ENCODE peak calls at places on chromosomes 7 and 10, in ten cellular contexts. P is naive thymus-derived CD4-positive, alpha-beta T cell; C is PC-3; Y is PC-9; N is vagina; D is pancreas; H is spleen; K is heart left ventricle; O is A549; T is IMR-90. B is an unnamed sample. For H3K4me1, the result is how much of the 10 kb centered on the place peaks cover.

GRCh38 chr7:91634485-91635177 is 245.9 kb downstream of the MTERF1 start:
- DNase-seq in T (no peak), P (no peak), H (no peak), K (no peak), Y (no peak), O (no peak), N (no peak), D (no peak), C (peak), B (no peak)

GRCh38 chr10:103780242-103781149 is 74.9 kb downstream of the SH3PXD2A start:
- DNase-seq in Y (no peak), N (no peak), T (no peak), O (no peak), P (no peak), K (no peak), D (no peak), C (no peak), H (no peak), B (no peak)

GRCh38 chr7:106542550-106543220 is 118.3 kb downstream of the CCDC71L start:
- DNase-seq in C (peak), D (no peak), H (no peak), T (peak), K (peak), Y (peak), N (no peak), O (peak), P (no peak), B (peak)

GRCh38 chr10:94320285-94320914 is 42.3 kb downstream of the NOC3L start:
- DNase-seq in D (peak), K (peak), C (peak), Y (peak), N (no peak), O (peak), P (peak), T (peak), H (peak), B (peak)

GRCh38 chr7:2560175-2560695 is 1.5 kb downstream of the IQCE start:
- DNase-seq in O (no peak), C (peak), H (peak), N (no peak), D (no peak), P (no peak), T (no peak), K (no peak), Y (no peak), B (no peak)

GRCh38 chr10:133100706-133101463 is 13.2 kb downstream of the ADGRA1 start:
- DNase-seq in N (no peak), C (no peak), D (peak), T (no peak), K (no peak), P (no peak), Y (peak), H (no peak), O (peak), B (peak)

GRCh38 chr10:55224007-55224781 is 423.2 kb upstream of the PCDH15 start:
- DNase-seq in Y (no peak), C (no peak), H (no peak), D (no peak), T (no peak), P (no peak), N (no peak), K (no peak), O (no peak), B (no peak)

GRCh38 chr7:2012044-2012900 is 220.5 kb downstream of the MAD1L1 start:
- DNase-seq in K (no peak), P (no peak), H (peak), T (no peak), D (peak), O (no peak), N (no peak), Y (no peak), C (no peak), B (no peak)

GRCh38 chr7:142800103-142800502 is 29.3 kb downstream of the PRSS2 start:
- DNase-seq in P (no peak), D (no peak), H (no peak), N (no peak), O (no peak), Y (no peak), T (no peak), C (no peak), K (no peak), B (no peak)

GRCh38 chr7:17623546-17624185 is 316.6 kb downstream of the SNX13 start:
- DNase-seq in P (no peak), K (no peak), O (peak), C (no peak), N (no peak), H (no peak), D (no peak), Y (no peak), T (peak), B (no peak)

GRCh38 chr7:125316451-125316850 is 386.8 kb upstream of the POT1 start:
- DNase-seq in Y (peak), K (no peak), T (no peak), O (peak), C (peak), H (no peak), P (no peak), D (no peak), N (no peak), B (peak)

GRCh38 chr10:91579351-91579985 is 53.4 kb downstream of the PPP1R3C start:
- DNase-seq in H (no peak), K (no peak), O (no peak), N (no peak), D (no peak), Y (no peak), T (peak), C (no peak), P (no peak), B (no peak)

GRCh38 chr10:34275626-34276025 is 539.5 kb downstream of the PARD3 start:
- DNase-seq in N (no peak), H (no peak), K (no peak), D (no peak), T (no peak), O (no peak), C (no peak), Y (no peak), P (no peak), B (no peak)

GRCh38 chr10:72509206-72509799 is 116.6 kb downstream of the MICU1 start:
- DNase-seq in O (no peak), P (no peak), D (no peak), K (no peak), H (no peak), C (peak), T (peak), N (no peak), Y (no peak), B (no peak)

GRCh38 chr10:132459252-132460028 is 62.4 kb downstream of the PWWP2B start:
- DNase-seq in K (no peak), P (no peak), T (no peak), D (peak), H (peak), O (no peak), N (no peak), Y (no peak), C (no peak), B (peak)

GRCh38 chr10:46556515-46557318 is at the start of gene GPRIN2:
- DNase-seq in Y (peak), H (peak), K (peak), T (no peak), N (no peak), D (peak), C (peak), O (no peak), P (peak), B (peak)

GRCh38 chr10:132539894-132540293 is 2.3 kb downstream of the INPP5A start:
- DNase-seq in P (no peak), N (no peak), H (no peak), T (peak), C (peak), O (no peak), K (no peak), Y (no peak), D (no peak), B (no peak)

GRCh38 chr10:91590142-91590903 is 42.5 kb downstream of the PPP1R3C start:
- DNase-seq in O (peak), H (no peak), T (peak), D (peak), P (no peak), K (peak), C (peak), N (no peak), Y (peak), B (peak)

GRCh38 chr7:107046511-107047259 is 2.2 kb downstream of the PRKAR2B start:
- DNase-seq in C (peak), D (no peak), K (no peak), T (no peak), N (no peak), O (no peak), P (no peak), Y (no peak), H (no peak), B (no peak)

GRCh38 chr10:665579-666091 is 23.8 kb downstream of the DIP2C start:
- DNase-seq in O (no peak), H (no peak), K (no peak), C (no peak), D (no peak), T (peak), N (no peak), P (no peak), Y (no peak), B (no peak)

GRCh38 chr10:22647244-22647643 is 67.1 kb downstream of the PIP4K2A start:
- DNase-seq in C (no peak), N (no peak), O (no peak), K (no peak), H (no peak), T (no peak), Y (no peak), P (no peak), D (no peak), B (no peak)

GRCh38 chr7:116772423-116772852 is 89.9 kb upstream of the CAPZA2 start:
- DNase-seq in Y (no peak), K (no peak), T (peak), H (no peak), P (no peak), N (no peak), C (peak), D (no peak), O (peak), B (no peak)

GRCh38 chr7:138872576-138872975 is 74.6 kb upstream of the ATP6V0A4 start:
- DNase-seq in K (no peak), O (peak), N (no peak), D (no peak), H (no peak), C (peak), T (no peak), Y (peak), P (no peak), B (no peak)

GRCh38 chr7:150951181-150951520 is 27.0 kb downstream of the KCNH2 start:
- DNase-seq in O (no peak), N (no peak), T (no peak), H (no peak), Y (no peak), C (no peak), K (no peak), D (no peak), P (no peak), B (no peak)
- H3K4me1 ChIP-seq in O (under half), N (under half), T (under half), H (under half), Y (under half), C (under half), K (under half), D (under half), P (under half), B (under half)

DNA sequence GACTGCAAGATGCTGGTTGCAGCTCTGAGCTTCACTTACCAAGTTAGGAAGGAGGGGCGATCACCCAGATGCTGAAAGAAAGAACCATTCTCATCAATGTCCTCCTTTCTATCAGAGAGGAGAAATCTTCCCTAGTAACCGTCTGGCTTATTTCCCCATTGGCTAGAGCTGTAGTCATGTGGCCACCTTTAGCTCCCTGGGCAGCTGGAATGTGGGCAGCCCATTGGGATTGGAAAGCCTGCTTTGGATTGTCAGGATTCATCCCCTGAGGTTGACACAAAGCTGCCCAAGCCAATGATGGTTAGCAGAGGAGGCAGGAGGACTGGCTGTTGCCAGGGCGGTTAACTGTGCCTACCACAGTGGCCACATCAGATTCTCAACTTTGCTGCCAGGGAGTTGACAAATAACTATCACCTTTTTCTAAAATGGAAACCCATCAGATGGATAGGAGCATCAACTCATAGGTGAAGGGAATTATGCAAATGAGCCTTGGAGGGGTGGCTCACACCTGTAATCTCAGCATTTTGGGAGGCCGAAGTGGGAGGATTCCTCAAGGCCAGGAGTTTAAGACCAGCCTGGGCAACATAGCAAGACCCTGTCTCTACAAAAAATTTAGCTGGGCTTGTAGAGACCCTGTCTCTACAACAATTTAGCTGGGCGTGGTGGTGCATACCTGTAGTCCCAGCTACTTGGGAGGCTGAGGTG is 206.4 kb upstream of the GALNT17 start:
- DNase-seq in P (no peak), O (no peak), T (no peak), K (no peak), N (no peak), C (no peak), H (no peak), D (no peak), Y (no peak), B (no peak)
- H3K4me1 ChIP-seq in P (under half), O (under half), T (under half), K (under half), N (under half), C (under half), H (under half), D (under half), Y (under half), B (under half)

GRCh38 chr7:131627589-131628212 is 71.3 kb upstream of the PODXL start:
- DNase-seq in N (no peak), O (no peak), P (no peak), K (no peak), C (no peak), D (no peak), Y (no peak), T (no peak), H (no peak), B (no peak)
- H3K4me1 ChIP-seq in N (under half), O (half or more), P (under half), K (half or more), C (half or more), D (under half), Y (half or more), T (under half), H (under half), B (under half)

GRCh38 chr10:75226656-75227055 is 9.1 kb downstream of the COMTD1 start:
- DNase-seq in N (no peak), C (no peak), H (no peak), T (no peak), O (no peak), K (no peak), Y (no peak), P (no peak), D (no peak), B (no peak)
- H3K4me1 ChIP-seq in N (half or more), C (under half), H (half or more), T (under half), O (half or more), K (half or more), Y (half or more), P (under half), D (under half), B (half or more)

GRCh38 chr10:77631241-77631640 is 6.4 kb downstream of the KCNMA1 start:
- DNase-seq in H (no peak), C (no peak), D (no peak), T (no peak), P (no peak), O (no peak), Y (no peak), K (no peak), N (no peak), B (no peak)
- H3K4me1 ChIP-seq in H (under half), C (half or more), D (under half), T (under half), P (under half), O (under half), Y (under half), K (under half), N (under half), B (under half)

DNA sequence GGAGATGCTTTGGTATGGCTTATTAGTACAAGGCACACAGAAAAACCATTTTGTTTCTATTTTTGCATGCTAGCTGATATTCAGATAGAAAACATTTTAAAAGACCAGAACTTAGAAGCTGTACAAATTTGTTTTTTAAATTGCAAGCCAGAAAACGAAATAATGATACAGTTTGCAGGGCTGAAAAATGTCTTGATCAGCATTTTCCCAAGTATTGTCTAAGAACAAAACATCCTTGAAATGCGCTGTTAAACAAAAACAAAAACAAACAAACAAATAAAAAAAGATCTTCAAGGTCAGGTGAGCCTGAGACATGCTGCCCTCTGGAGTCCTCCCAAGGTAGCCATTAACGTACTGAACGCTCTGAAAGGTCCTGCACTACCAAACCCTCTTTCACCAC is 98.3 kb downstream of the VIM start:
- DNase-seq in N (no peak), D (no peak), H (no peak), K (no peak), T (no peak), C (no peak), O (no peak), P (no peak), Y (no peak), B (no peak)
- H3K4me1 ChIP-seq in N (under half), D (under half), H (under half), K (under half), T (under half), C (under half), O (under half), P (under half), Y (under half), B (under half)

B was measured in hepatocyte.